ENCODE peak calls at places on chromosomes 5 and 9, in five cellular contexts. One of them, this sample, is unnamed.

GRCh38 chr9:84991506-84991855 is 322.0 kb downstream of the NTRK2 start:
- DNase-seq in activated gamma-delta T cell treated with Interleukin-2 at 50 U/mL for 16 hours: no peak
- DNase-seq in dermis microvascular lymphatic vessel endothelial cell: no peak
- DNase-seq in GM10248: no peak
- DNase-seq in CD4-positive, CD25-positive, alpha-beta regulatory T cell: no peak
- DNase-seq in this sample: no peak

GRCh38 chr5:176948458-176948857 is 49.3 kb upstream of the HK3 start:
- DNase-seq in activated gamma-delta T cell treated with Interleukin-2 at 50 U/mL for 16 hours: no peak
- DNase-seq in dermis microvascular lymphatic vessel endothelial cell: peak
- DNase-seq in GM10248: no peak
- DNase-seq in CD4-positive, CD25-positive, alpha-beta regulatory T cell: no peak
- DNase-seq in this sample: no peak

GRCh38 chr9:20526500-20527319 is 95.6 kb downstream of the MLLT3 start:
- DNase-seq in activated gamma-delta T cell treated with Interleukin-2 at 50 U/mL for 16 hours: no peak
- DNase-seq in dermis microvascular lymphatic vessel endothelial cell: no peak
- DNase-seq in GM10248: no peak
- DNase-seq in CD4-positive, CD25-positive, alpha-beta regulatory T cell: peak
- DNase-seq in this sample: no peak

GRCh38 chr9:34961574-34962480 is 3.7 kb downstream of the PHF24 start:
- DNase-seq in activated gamma-delta T cell treated with Interleukin-2 at 50 U/mL for 16 hours: no peak
- DNase-seq in dermis microvascular lymphatic vessel endothelial cell: peak
- DNase-seq in GM10248: no peak
- DNase-seq in CD4-positive, CD25-positive, alpha-beta regulatory T cell: no peak
- DNase-seq in this sample: no peak

GRCh38 chr9:93235278-93235960 is 51.5 kb downstream of the WNK2 start:
- DNase-seq in activated gamma-delta T cell treated with Interleukin-2 at 50 U/mL for 16 hours: no peak
- DNase-seq in dermis microvascular lymphatic vessel endothelial cell: no peak
- DNase-seq in GM10248: no peak
- DNase-seq in CD4-positive, CD25-positive, alpha-beta regulatory T cell: no peak
- DNase-seq in this sample: no peak

GRCh38 chr5:172283020-172283861 is at the start of gene UBTD2:
- DNase-seq in activated gamma-delta T cell treated with Interleukin-2 at 50 U/mL for 16 hours: peak
- DNase-seq in dermis microvascular lymphatic vessel endothelial cell: no peak
- DNase-seq in GM10248: peak
- DNase-seq in CD4-positive, CD25-positive, alpha-beta regulatory T cell: peak
- DNase-seq in this sample: peak

GRCh38 chr9:117414220-117414905 is 494 bp downstream of the ASTN2 start:
- DNase-seq in activated gamma-delta T cell treated with Interleukin-2 at 50 U/mL for 16 hours: no peak
- DNase-seq in dermis microvascular lymphatic vessel endothelial cell: no peak
- DNase-seq in GM10248: peak
- DNase-seq in CD4-positive, CD25-positive, alpha-beta regulatory T cell: no peak
- DNase-seq in this sample: no peak

GRCh38 chr9:133059623-133060022 is 2.2 kb upstream of the CEL start:
- DNase-seq in activated gamma-delta T cell treated with Interleukin-2 at 50 U/mL for 16 hours: no peak
- DNase-seq in dermis microvascular lymphatic vessel endothelial cell: no peak
- DNase-seq in GM10248: peak
- DNase-seq in CD4-positive, CD25-positive, alpha-beta regulatory T cell: peak
- DNase-seq in this sample: peak

GRCh38 chr5:120454094-120454798 is 9.9 kb upstream of the PRR16 start:
- DNase-seq in activated gamma-delta T cell treated with Interleukin-2 at 50 U/mL for 16 hours: no peak
- DNase-seq in dermis microvascular lymphatic vessel endothelial cell: no peak
- DNase-seq in GM10248: no peak
- DNase-seq in CD4-positive, CD25-positive, alpha-beta regulatory T cell: no peak
- DNase-seq in this sample: no peak

This sample was measured in OCI-LY7.